ENCODE peak calls at places on chromosomes 16 and 17, in nine cellular contexts. K, B, X, G, F, Y, H, I and L are unnamed samples.

GRCh38 chr17:39965017-39965699 is 2.4 kb downstream of the GSDMA start:
- DNase-seq in K (no peak), B (no peak), X (no peak), G (no peak), F (no peak), Y (no peak), H (no peak), I (no peak), L (no peak)

GRCh38 chr16:11632455-11632921 is 35.8 kb upstream of the SNN start:
- DNase-seq in K (no peak), B (no peak), X (no peak), G (no peak), F (no peak), Y (peak; percentile 80), H (peak; percentile 39), I (no peak), L (no peak)

GRCh38 chr17:14317383-14317782 is 16.5 kb downstream of the HS3ST3B1 start:
- DNase-seq in K (no peak), B (no peak), X (no peak), G (no peak), F (no peak), Y (no peak), H (no peak), I (no peak), L (no peak)

GRCh38 chr16:13921328-13921727 is 1.4 kb downstream of the ERCC4 start:
- DNase-seq in K (no peak), B (no peak), X (no peak), G (no peak), F (no peak), Y (no peak), H (no peak), I (no peak), L (no peak)

GRCh38 chr16:10738231-10739077 is 5.2 kb upstream of the NUBP1 start:
- DNase-seq in K (no peak), B (peak; percentile 71), X (peak; percentile 31), G (no peak), F (no peak), Y (peak; percentile 86), H (no peak), I (no peak), L (no peak)

GRCh38 chr16:27237229-27238015 is 31.1 kb downstream of the NSMCE1 start:
- DNase-seq in K (no peak), B (no peak), X (peak; percentile 68), G (no peak), F (peak; percentile 74), Y (peak; percentile 62), H (no peak), I (peak; percentile 61), L (peak; percentile 64)

GRCh38 chr17:58002973-58003372 is 4.1 kb downstream of the SRSF1 start:
- DNase-seq in K (no peak), B (no peak), X (no peak), G (no peak), F (no peak), Y (no peak), H (no peak), I (no peak), L (no peak)

GRCh38 chr17:76558210-76559095 is 18.6 kb downstream of the PRCD start:
- DNase-seq in K (no peak), B (no peak), X (no peak), G (peak; percentile 68), F (peak; percentile 48), Y (no peak), H (peak; percentile 52), I (no peak), L (no peak)

GRCh38 chr17:70144260-70144846 is 25.0 kb upstream of the KCNJ2 start:
- DNase-seq in K (no peak), B (no peak), X (no peak), G (peak; percentile 58), F (no peak), Y (no peak), H (no peak), I (no peak), L (no peak)